ENCODE peak calls at places on chromosomes 7 and 10, in seven cellular contexts. H, X, U, J, I, E and C are unnamed samples.
A peak's percentile ranks its signal among the peaks of the same experiment; 100 is the strongest.

GRCh38 chr7:25720427-25720826 is 431.6 kb upstream of the NFE2L3 start:
- DNase-seq in X (no peak), U (no peak), H (no peak), J (no peak), E (peak; percentile 23), I (no peak), C (no peak)

GRCh38 chr10:380313-380955 is 245.2 kb downstream of the ZMYND11 start:
- DNase-seq in J (no peak), H (no peak), E (no peak), X (no peak), I (no peak), U (no peak), C (no peak)

GRCh38 chr10:49112851-49113250 is 2.5 kb downstream of the VSTM4 start:
- DNase-seq in E (no peak), I (no peak), H (no peak), U (no peak), X (no peak), J (peak; percentile 16), C (peak; percentile 47)

GRCh38 chr10:103620891-103621777 is 127.6 kb downstream of the NEURL1 start:
- DNase-seq in I (no peak), H (no peak), U (no peak), J (peak; percentile 3), X (no peak), E (no peak), C (no peak)

GRCh38 chr7:151320263-151320845 is 21.3 kb upstream of the NUB1 start:
- DNase-seq in U (no peak), I (no peak), H (no peak), E (no peak), J (no peak), X (no peak), C (no peak)

GRCh38 chr10:11864727-11865126 is 41.6 kb downstream of the PROSER2 start:
- DNase-seq in X (no peak), U (peak; percentile 17), H (no peak), J (no peak), I (no peak), E (no peak), C (no peak)

GRCh38 chr7:151166629-151167196 is 781 bp downstream of the GBX1 start:
- DNase-seq in E (no peak), H (peak; percentile 43), X (no peak), J (no peak), I (no peak), U (no peak), C (no peak)

GRCh38 chr10:79401015-79401921 is 44.2 kb downstream of the ZCCHC24 start:
- DNase-seq in H (peak; percentile 89), E (peak; percentile 87), U (no peak), I (no peak), J (peak; percentile 87), X (peak; percentile 93), C (no peak)

GRCh38 chr7:19713676-19714075 is 4.8 kb upstream of the POLR1F start:
- DNase-seq in U (no peak), J (no peak), H (no peak), E (peak; percentile 55), X (no peak), I (peak; percentile 44), C (no peak)

GRCh38 chr10:60144099-60144498 is 237.7 kb upstream of the CCDC6 start:
- DNase-seq in X (no peak), E (no peak), U (no peak), I (no peak), H (no peak), J (no peak), C (no peak)

GRCh38 chr7:77453531-77453930 is 37.4 kb upstream of the GSAP start:
- DNase-seq in E (peak; percentile 63), U (no peak), H (no peak), J (no peak), X (no peak), I (no peak), C (no peak)

GRCh38 chr7:116772926-116773749 is 89.2 kb upstream of the CAPZA2 start:
- DNase-seq in H (no peak), X (no peak), E (no peak), U (no peak), J (no peak), I (no peak), C (no peak)
- H3K27ac ChIP-seq in H (no peak overlapping the region), X (no peak overlapping the region), E (peak overlapping the region; percentile 36), U (no peak overlapping the region), J (no peak overlapping the region), I (no peak overlapping the region), C (no peak overlapping the region)

DNA sequence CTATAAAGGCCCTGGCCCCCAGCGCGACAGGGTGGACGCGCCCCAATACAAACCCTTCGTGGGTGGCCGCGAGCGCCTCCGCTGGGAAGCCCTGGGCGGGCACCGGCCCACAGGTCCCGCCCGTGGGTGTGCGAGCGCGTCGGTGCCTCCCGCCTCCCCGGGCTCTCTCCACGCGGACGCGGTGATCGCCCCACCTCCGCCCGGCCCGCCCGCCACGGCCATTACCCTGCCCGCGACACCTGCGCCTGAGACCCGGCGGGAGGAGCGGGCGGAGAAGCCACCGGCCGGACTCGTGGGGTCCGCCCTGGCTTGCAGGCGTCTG is 81.2 kb downstream of the PAX2 start:
- DNase-seq in E (no peak), H (no peak), X (no peak), U (no peak), I (no peak), J (no peak), C (no peak)
- H3K4me3 ChIP-seq in E (no peak overlapping the region), H (peak overlapping the region; percentile 58), X (no peak overlapping the region), U (peak overlapping the region; percentile 30), I (peak overlapping the region; percentile 52), J (peak overlapping the region; percentile 46), C (peak overlapping the region; percentile 45)

GRCh38 chr7:156640257-156640948 is at the start of gene RNF32:
- DNase-seq in E (peak; percentile 95), X (peak; percentile 99), H (peak; percentile 96), I (peak; percentile 97), J (peak; percentile 98), U (peak; percentile 100), C (peak; percentile 91)
- H3K27ac ChIP-seq in E (peak within 1 kb of the TSS; percentile 72), X (no peak within 1 kb of the TSS), H (peak within 1 kb of the TSS; percentile 80), I (peak within 1 kb of the TSS; percentile 75), J (peak within 1 kb of the TSS; percentile 80), U (peak within 1 kb of the TSS; percentile 58), C (peak within 1 kb of the TSS; percentile 77)

GRCh38 chr7:85185355-85186082 is 1.3 kb downstream of the SEMA3D start:
- DNase-seq in X (peak; percentile 79), I (no peak), U (peak; percentile 60), J (peak; percentile 69), H (peak; percentile 42), E (peak; percentile 85), C (peak; percentile 76)
- H3K4me3 ChIP-seq in X (peak overlapping the region; percentile 74), I (no peak overlapping the region), U (no peak overlapping the region), J (peak overlapping the region; percentile 56), H (peak overlapping the region; percentile 54), E (peak overlapping the region; percentile 76), C (peak overlapping the region; percentile 39)